ENCODE peak calls at places on chromosomes 3 and 15, in nine cellular contexts. N is NCI-H2081 treated with DMSO at 0.1 percent for 48 hours; M is AG04450; T is KBM-7; A is NCI-H524 treated with DMSO at 0.1 percent for 48 hours; O is GM23338; D is GM03348; Z is ELF-1; L is CD4-positive, alpha-beta T cell. B is an unnamed sample.

GRCh38 chr15:77144028-77144427 is 73.1 kb upstream of the TSPAN3 start:
- DNase-seq in N (no peak), M (no peak), T (no peak), A (no peak), O (no peak), D (peak), Z (no peak), L (no peak), B (no peak)

GRCh38 chr3:15783361-15783969 is 14.3 kb downstream of the ANKRD28 start:
- DNase-seq in N (no peak), M (no peak), T (peak), A (no peak), O (no peak), D (no peak), Z (no peak), L (no peak), B (no peak)

GRCh38 chr15:94232107-94232506 is 746 bp downstream of the MCTP2 start:
- DNase-seq in N (no peak), M (no peak), T (no peak), A (no peak), O (peak), D (no peak), Z (peak), L (no peak), B (no peak)

GRCh38 chr15:76996076-76996525 is 1.2 kb downstream of the PSTPIP1 start:
- DNase-seq in N (no peak), M (no peak), T (no peak), A (no peak), O (no peak), D (no peak), Z (no peak), L (no peak), B (no peak)

GRCh38 chr3:28521663-28522062 is 173.0 kb upstream of the AZI2 start:
- DNase-seq in N (no peak), M (no peak), T (no peak), A (no peak), O (no peak), D (no peak), Z (no peak), L (no peak), B (no peak)

GRCh38 chr3:138384971-138385370 is 36.6 kb downstream of the MRAS start:
- DNase-seq in N (no peak), M (no peak), T (no peak), A (no peak), O (no peak), D (no peak), Z (no peak), L (no peak), B (no peak)

GRCh38 chr3:155604126-155604525 is 140.7 kb downstream of the PLCH1 start:
- DNase-seq in N (no peak), M (no peak), T (no peak), A (no peak), O (no peak), D (no peak), Z (no peak), L (no peak), B (no peak)

GRCh38 chr3:165070682-165071081 is 7.6 kb downstream of the SI start:
- DNase-seq in N (no peak), M (no peak), T (no peak), A (no peak), O (peak), D (no peak), Z (no peak), L (no peak), B (no peak)

GRCh38 chr15:56763082-56763481 is 29.8 kb upstream of the ZNF280D start:
- DNase-seq in N (no peak), M (no peak), T (no peak), A (no peak), O (no peak), D (no peak), Z (no peak), L (no peak), B (no peak)

GRCh38 chr3:156024904-156025303 is 95.5 kb upstream of the KCNAB1 start:
- DNase-seq in N (no peak), M (no peak), T (no peak), A (no peak), O (peak), D (peak), Z (peak), L (no peak), B (no peak)

GRCh38 chr15:83809345-83809744 is 155.4 kb downstream of the ADAMTSL3 start:
- DNase-seq in N (no peak), M (no peak), T (no peak), A (no peak), O (no peak), D (no peak), Z (no peak), L (no peak), B (no peak)

GRCh38 chr3:153572654-153573053 is 410.6 kb downstream of the RAP2B start:
- DNase-seq in N (no peak), M (no peak), T (no peak), A (no peak), O (no peak), D (no peak), Z (no peak), L (no peak), B (no peak)